ENCODE peak calls at places on chromosomes 5 and 9, in eight cellular contexts. N is amygdala, O is GM06990, V is GM04504, G is gastrocnemius medialis, F is lung microvascular endothelial cell, A is cardiac muscle cell, H is naive B cell. Y is an unnamed sample.

GRCh38 chr5:17373406-17374110 is 124.5 kb upstream of the TAF11L2 start:
- DNase-seq in N (no peak), O (no peak), V (no peak), G (no peak), F (no peak), A (no peak), H (no peak), Y (no peak)

GRCh38 chr5:158903006-158903405 is 196.7 kb downstream of the EBF1 start:
- DNase-seq in N (no peak), O (no peak), V (no peak), G (no peak), F (no peak), A (no peak), H (no peak), Y (no peak)

GRCh38 chr9:132239999-132240859 is 78.4 kb downstream of the NTNG2 start:
- DNase-seq in N (no peak), O (no peak), V (no peak), G (no peak), F (no peak), A (peak), H (no peak), Y (no peak)

GRCh38 chr5:159133041-159133741 is 33.5 kb upstream of the EBF1 start:
- DNase-seq in N (no peak), O (peak), V (peak), G (no peak), F (peak), A (peak), H (peak), Y (no peak)

GRCh38 chr9:135925496-135926133 is 18.3 kb upstream of the CAMSAP1 start:
- DNase-seq in N (no peak), O (no peak), V (no peak), G (no peak), F (no peak), A (no peak), H (no peak), Y (no peak)

GRCh38 chr5:175712681-175713085 is 54.8 kb downstream of the HRH2 start:
- DNase-seq in N (no peak), O (no peak), V (no peak), G (no peak), F (no peak), A (no peak), H (no peak), Y (no peak)

GRCh38 chr9:18189876-18190670 is 283.9 kb upstream of the ADAMTSL1 start:
- DNase-seq in N (no peak), O (no peak), V (no peak), G (no peak), F (no peak), A (no peak), H (no peak), Y (no peak)

GRCh38 chr9:91408475-91408874 is 15.2 kb downstream of the NFIL3 start:
- DNase-seq in N (no peak), O (no peak), V (no peak), G (no peak), F (no peak), A (no peak), H (no peak), Y (no peak)

GRCh38 chr9:125634040-125634717 is 72.8 kb downstream of the MAPKAP1 start:
- DNase-seq in N (no peak), O (peak), V (no peak), G (no peak), F (no peak), A (no peak), H (peak), Y (no peak)

GRCh38 chr9:128216781-128217553 is 13.8 kb downstream of the DNM1 start:
- DNase-seq in N (no peak), O (no peak), V (no peak), G (no peak), F (no peak), A (no peak), H (no peak), Y (no peak)

GRCh38 chr5:113218200-113218599 is 216.6 kb downstream of the TSSK1B start:
- DNase-seq in N (no peak), O (no peak), V (no peak), G (no peak), F (peak), A (peak), H (no peak), Y (no peak)

GRCh38 chr5:154646841-154647759 is 108.1 kb upstream of the LARP1 start:
- DNase-seq in N (no peak), O (peak), V (no peak), G (peak), F (peak), A (no peak), H (peak), Y (no peak)

GRCh38 chr9:111957856-111958631 is 61.4 kb downstream of the UGCG start:
- DNase-seq in N (no peak), O (no peak), V (peak), G (no peak), F (no peak), A (no peak), H (peak), Y (no peak)

GRCh38 chr5:120614512-120614911 is 150.4 kb downstream of the PRR16 start:
- DNase-seq in N (no peak), O (no peak), V (no peak), G (no peak), F (no peak), A (no peak), H (no peak), Y (no peak)

GRCh38 chr9:131423171-131423581 is 29.3 kb downstream of the PRRC2B start:
- DNase-seq in N (no peak), O (no peak), V (peak), G (no peak), F (peak), A (no peak), H (no peak), Y (no peak)

GRCh38 chr5:59600998-59601397 is 292.5 kb downstream of the PDE4D start:
- DNase-seq in N (no peak), O (no peak), V (no peak), G (no peak), F (no peak), A (no peak), H (no peak), Y (no peak)

GRCh38 chr5:19270153-19270552 is 717.8 kb downstream of the CDH18 start:
- DNase-seq in N (no peak), O (no peak), V (no peak), G (no peak), F (no peak), A (no peak), H (no peak), Y (no peak)

GRCh38 chr9:129201289-129201688 is 23.2 kb upstream of the IER5L start:
- DNase-seq in N (no peak), O (no peak), V (no peak), G (no peak), F (no peak), A (no peak), H (no peak), Y (no peak)

GRCh38 chr5:40791715-40792139 is 6.4 kb downstream of the PRKAA1 start:
- DNase-seq in N (no peak), O (no peak), V (no peak), G (no peak), F (no peak), A (no peak), H (no peak), Y (no peak)

GRCh38 chr5:161530700-161531099 is 15.8 kb downstream of the GABRB2 start:
- DNase-seq in N (no peak), O (no peak), V (no peak), G (no peak), F (no peak), A (peak), H (no peak), Y (no peak)

GRCh38 chr5:54171645-54172384 is 138.6 kb downstream of the ARL15 start:
- DNase-seq in N (no peak), O (peak), V (no peak), G (no peak), F (peak), A (no peak), H (no peak), Y (no peak)

GRCh38 chr9:114386361-114386885 is 1.4 kb downstream of the AKNA start:
- DNase-seq in N (no peak), O (peak), V (no peak), G (no peak), F (no peak), A (peak), H (no peak), Y (no peak)

GRCh38 chr9:99057665-99058625 is 47.0 kb upstream of the TGFBR1 start:
- DNase-seq in N (no peak), O (peak), V (peak), G (no peak), F (no peak), A (no peak), H (peak), Y (no peak)

GRCh38 chr5:149014634-149015033 is 48.2 kb downstream of the SH3TC2 start:
- DNase-seq in N (no peak), O (no peak), V (peak), G (no peak), F (no peak), A (no peak), H (no peak), Y (no peak)

GRCh38 chr9:14661421-14662059 is 31.7 kb downstream of the ZDHHC21 start:
- DNase-seq in N (no peak), O (no peak), V (no peak), G (no peak), F (peak), A (peak), H (no peak), Y (no peak)

GRCh38 chr5:179257190-179257741 is 88.0 kb downstream of the ADAMTS2 start:
- DNase-seq in N (no peak), O (no peak), V (no peak), G (no peak), F (no peak), A (no peak), H (no peak), Y (no peak)

Y was measured in GOT3.